ENCODE peak calls at places on chromosomes 16 and 17, in ten cellular contexts. A is spleen; P is fibroblast of pulmonary artery; H is neural progenitor cell; M is astrocyte of the spinal cord; Q is brain microvascular endothelial cell; U is lower lobe of right lung; T is choroid plexus epithelial cell; Y is AG04449; N is CD8-positive, alpha-beta T cell. V is an unnamed sample.

GRCh38 chr16:86354641-86355040 is 155.7 kb upstream of the FOXF1 start:
- DNase-seq in A (no peak), P (peak), H (no peak), M (peak), Q (peak), U (no peak), T (peak), Y (no peak), N (no peak), V (peak)

GRCh38 chr17:59634632-59635561 is 15.2 kb downstream of the CLTC start:
- DNase-seq in A (no peak), P (peak), H (no peak), M (no peak), Q (no peak), U (no peak), T (peak), Y (no peak), N (no peak), V (no peak)

GRCh38 chr16:85320677-85321385 is 208.6 kb upstream of the CIBAR2 start:
- DNase-seq in A (no peak), P (no peak), H (no peak), M (no peak), Q (no peak), U (no peak), T (no peak), Y (no peak), N (no peak), V (no peak)

GRCh38 chr16:29182501-29182900 is 197.6 kb downstream of the LAT start:
- DNase-seq in A (peak), P (no peak), H (no peak), M (no peak), Q (no peak), U (no peak), T (no peak), Y (no peak), N (no peak), V (no peak)

GRCh38 chr16:68436581-68436980 is 11.7 kb downstream of the SMPD3 start:
- DNase-seq in A (no peak), P (no peak), H (peak), M (no peak), Q (no peak), U (no peak), T (no peak), Y (no peak), N (no peak), V (no peak)

GRCh38 chr17:33935822-33936221 is 319.3 kb upstream of the CCL2 start:
- DNase-seq in A (no peak), P (no peak), H (no peak), M (no peak), Q (no peak), U (no peak), T (no peak), Y (no peak), N (no peak), V (no peak)

GRCh38 chr16:3520398-3520797 is 19.6 kb downstream of the CLUAP1 start:
- DNase-seq in A (no peak), P (no peak), H (no peak), M (peak), Q (no peak), U (no peak), T (peak), Y (peak), N (no peak), V (peak)

GRCh38 chr17:31654936-31655335 is 204.1 kb downstream of the COPRS start:
- DNase-seq in A (peak), P (no peak), H (no peak), M (no peak), Q (no peak), U (no peak), T (no peak), Y (no peak), N (peak), V (no peak)

GRCh38 chr17:75109047-75109406 is 742 bp upstream of the ARMC7 start:
- DNase-seq in A (no peak), P (no peak), H (peak), M (no peak), Q (no peak), U (no peak), T (no peak), Y (no peak), N (no peak), V (no peak)

GRCh38 chr17:74513987-74514631 is 17.2 kb downstream of the CD300LB start:
- DNase-seq in A (no peak), P (peak), H (peak), M (peak), Q (peak), U (no peak), T (peak), Y (no peak), N (peak), V (peak)

GRCh38 chr16:27226976-27227705 is 23.8 kb downstream of the KDM8 start:
- DNase-seq in A (peak), P (no peak), H (no peak), M (no peak), Q (no peak), U (peak), T (no peak), Y (no peak), N (no peak), V (no peak)

GRCh38 chr17:68290268-68290954 is 516 bp downstream of the SLC16A6 start:
- DNase-seq in A (peak), P (no peak), H (peak), M (no peak), Q (no peak), U (peak), T (peak), Y (no peak), N (peak), V (no peak)

GRCh38 chr17:44971776-44972483 is 3.8 kb upstream of the C1QL1 start:
- DNase-seq in A (no peak), P (no peak), H (no peak), M (peak), Q (peak), U (no peak), T (peak), Y (peak), N (peak), V (peak)

GRCh38 chr17:64773836-64774761 is 112.0 kb upstream of the SMURF2 start:
- DNase-seq in A (no peak), P (peak), H (peak), M (peak), Q (peak), U (peak), T (peak), Y (no peak), N (no peak), V (peak)

GRCh38 chr17:69265873-69266272 is 37.2 kb upstream of the ABCA10 start:
- DNase-seq in A (no peak), P (no peak), H (no peak), M (no peak), Q (no peak), U (no peak), T (no peak), Y (no peak), N (no peak), V (no peak)

GRCh38 chr16:10959161-10959560 is 14.8 kb downstream of the CLEC16A start:
- DNase-seq in A (no peak), P (no peak), H (no peak), M (no peak), Q (no peak), U (no peak), T (no peak), Y (no peak), N (no peak), V (no peak)

GRCh38 chr17:50173335-50173941 is 7.6 kb downstream of the SGCA start:
- DNase-seq in A (no peak), P (peak), H (peak), M (peak), Q (peak), U (no peak), T (peak), Y (no peak), N (no peak), V (peak)

GRCh38 chr17:30942311-30943079 is 20.8 kb downstream of the ADAP2 start:
- DNase-seq in A (no peak), P (no peak), H (no peak), M (no peak), Q (no peak), U (no peak), T (no peak), Y (no peak), N (no peak), V (no peak)

GRCh38 chr17:60426596-60426995 is 4.3 kb downstream of the CHCT1 start:
- DNase-seq in A (no peak), P (no peak), H (no peak), M (no peak), Q (no peak), U (no peak), T (no peak), Y (no peak), N (no peak), V (no peak)

GRCh38 chr16:82507271-82507670 is 119.5 kb upstream of the CDH13 start:
- DNase-seq in A (no peak), P (no peak), H (no peak), M (no peak), Q (no peak), U (no peak), T (no peak), Y (no peak), N (no peak), V (no peak)

GRCh38 chr17:74521701-74522201 is 9.5 kb downstream of the CD300LB start:
- DNase-seq in A (peak), P (no peak), H (no peak), M (no peak), Q (no peak), U (no peak), T (no peak), Y (no peak), N (no peak), V (no peak)

GRCh38 chr16:4769306-4769638 is 2.3 kb upstream of the ZNF500 start:
- DNase-seq in A (no peak), P (no peak), H (no peak), M (no peak), Q (no peak), U (no peak), T (no peak), Y (no peak), N (no peak), V (no peak)
- H3K4me3 ChIP-seq in A (peak), P (peak), H (peak), M (no peak), Q (no peak), U (peak), T (no peak), Y (no peak), N (no peak), V (no peak)

GRCh38 chr17:61486135-61487120 is 34.2 kb downstream of the TBX4 start:
- DNase-seq in A (peak), P (no peak), H (peak), M (no peak), Q (no peak), U (no peak), T (peak), Y (no peak), N (no peak), V (no peak)
- TF ChIP-seq CTCF in A (no peak), P (no peak), H (peak), M (no peak), Q (no peak), U (no peak), T (peak), Y (no peak), N (no peak), V (no peak)

DNA sequence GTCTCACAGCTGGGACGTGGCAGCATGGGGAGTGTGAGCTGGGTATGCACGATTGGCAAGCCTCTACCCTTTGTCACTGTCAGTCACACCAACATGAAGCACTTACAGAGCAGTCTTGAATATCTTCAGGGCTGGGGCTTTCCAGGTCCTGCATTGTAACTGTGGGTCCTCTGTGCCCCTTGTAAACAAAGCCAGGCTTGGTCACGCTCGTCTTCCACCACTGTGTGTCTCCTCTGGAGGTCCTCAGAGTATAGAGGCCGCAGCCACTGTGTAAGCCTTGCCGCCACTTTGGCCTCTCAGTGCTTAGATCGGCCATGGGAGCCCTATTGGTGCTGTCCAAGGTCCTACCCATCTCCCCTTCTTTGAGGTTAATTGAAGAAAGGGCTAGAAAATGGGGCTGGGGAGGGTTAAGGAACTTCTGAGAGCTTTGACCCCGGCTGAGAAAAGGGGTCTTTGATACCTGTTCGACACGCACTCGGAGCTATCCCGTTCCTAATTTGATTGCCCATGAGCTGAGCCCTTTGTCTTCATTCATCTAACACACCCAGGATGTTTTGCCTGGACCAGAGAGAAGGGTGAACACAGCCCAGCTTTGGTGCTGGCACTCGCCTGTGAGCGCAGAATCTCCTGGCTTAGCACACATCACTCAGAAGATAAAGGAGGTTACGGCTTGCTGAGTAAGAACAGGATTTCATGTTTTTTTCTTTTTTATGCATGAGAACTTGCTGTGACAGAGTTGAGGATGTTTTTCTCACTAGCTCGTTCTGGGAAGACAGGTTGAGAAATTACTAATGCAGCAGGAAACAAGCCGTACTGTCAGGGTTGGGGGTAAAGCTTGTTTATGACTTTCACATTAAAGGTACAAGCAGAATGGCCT is 267.9 kb downstream of the CPPED1 start:
- DNase-seq in A (no peak), P (peak), H (peak), M (peak), Q (peak), U (no peak), T (peak), Y (no peak), N (no peak), V (no peak)
- H3K4me3 ChIP-seq in A (no peak), P (no peak), H (no peak), M (no peak), Q (no peak), U (no peak), T (no peak), Y (no peak), N (no peak), V (no peak)

GRCh38 chr16:56608876-56609462 is 585 bp downstream of the MT2A start:
- DNase-seq in A (no peak), P (peak), H (peak), M (no peak), Q (no peak), U (no peak), T (no peak), Y (no peak), N (no peak), V (no peak)

GRCh38 chr16:56610609-56611111 is 2.3 kb downstream of the MT2A start:
- DNase-seq in A (no peak), P (peak), H (no peak), M (no peak), Q (peak), U (no peak), T (peak), Y (no peak), N (peak), V (peak)

GRCh38 chr16:56611281-56611833 is 3.0 kb downstream of the MT2A start:
- DNase-seq in A (peak), P (peak), H (no peak), M (peak), Q (peak), U (no peak), T (peak), Y (no peak), N (no peak), V (peak)

GRCh38 chr16:56609463-56609921 is 1.1 kb downstream of the MT2A start:
- DNase-seq in A (peak), P (peak), H (peak), M (peak), Q (peak), U (peak), T (peak), Y (peak), N (peak), V (peak)

DNA sequence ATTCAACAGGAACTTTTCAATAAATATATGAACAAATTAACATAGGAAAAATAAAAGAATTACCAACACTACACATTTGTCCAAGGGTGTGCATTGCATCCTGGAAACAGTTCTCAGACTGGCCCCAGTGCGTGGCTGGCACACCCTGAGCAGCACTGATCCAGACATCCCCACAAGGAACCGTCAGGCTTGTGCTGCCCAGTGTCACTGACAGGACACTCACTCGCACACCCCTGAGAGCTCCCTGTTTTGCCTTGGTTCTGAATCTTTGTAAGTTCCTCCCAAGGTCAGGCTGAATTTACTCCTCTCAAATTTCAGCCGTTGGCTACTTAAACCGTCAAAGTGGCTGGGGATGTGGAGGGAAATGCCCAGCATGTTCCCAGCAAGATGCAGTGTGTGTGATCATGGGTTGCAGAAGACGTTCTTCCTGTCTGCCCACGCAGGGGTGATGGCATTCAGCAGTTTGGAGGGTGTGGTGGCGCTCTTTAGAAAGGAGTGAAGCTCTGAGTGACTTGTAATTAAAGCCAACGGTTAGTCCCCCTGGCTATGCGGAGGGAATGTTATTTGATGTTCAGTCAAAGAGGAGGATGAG is 1.7 kb downstream of the MT2A start:
- DNase-seq in A (peak), P (peak), H (no peak), M (peak), Q (peak), U (peak), T (peak), Y (peak), N (peak), V (peak)
- TF ChIP-seq CTCF in A (no peak), P (no peak), H (no peak), M (no peak), Q (no peak), U (no peak), T (peak), Y (no peak), N (no peak), V (peak)

GRCh38 chr16:88534731-88535141 is 35.5 kb upstream of the ZC3H18 start:
- DNase-seq in A (peak), P (peak), H (peak), M (peak), Q (peak), U (peak), T (peak), Y (no peak), N (no peak), V (peak)
- H3K4me3 ChIP-seq in A (peak), P (peak), H (peak), M (peak), Q (peak), U (peak), T (peak), Y (peak), N (peak), V (peak)

GRCh38 chr17:83053021-83053778 is 26.2 kb upstream of the METRNL start:
- DNase-seq in A (peak), P (no peak), H (peak), M (no peak), Q (no peak), U (peak), T (peak), Y (no peak), N (no peak), V (no peak)

GRCh38 chr17:83053779-83054451 is 25.5 kb upstream of the METRNL start:
- DNase-seq in A (peak), P (no peak), H (no peak), M (no peak), Q (no peak), U (peak), T (no peak), Y (no peak), N (peak), V (no peak)

GRCh38 chr17:83050651-83051422 is 28.6 kb upstream of the METRNL start:
- DNase-seq in A (no peak), P (no peak), H (no peak), M (no peak), Q (no peak), U (no peak), T (no peak), Y (no peak), N (no peak), V (no peak)

GRCh38 chr17:83052241-83052564 is 27.2 kb upstream of the METRNL start:
- DNase-seq in A (no peak), P (no peak), H (no peak), M (no peak), Q (no peak), U (no peak), T (no peak), Y (no peak), N (no peak), V (no peak)

DNA sequence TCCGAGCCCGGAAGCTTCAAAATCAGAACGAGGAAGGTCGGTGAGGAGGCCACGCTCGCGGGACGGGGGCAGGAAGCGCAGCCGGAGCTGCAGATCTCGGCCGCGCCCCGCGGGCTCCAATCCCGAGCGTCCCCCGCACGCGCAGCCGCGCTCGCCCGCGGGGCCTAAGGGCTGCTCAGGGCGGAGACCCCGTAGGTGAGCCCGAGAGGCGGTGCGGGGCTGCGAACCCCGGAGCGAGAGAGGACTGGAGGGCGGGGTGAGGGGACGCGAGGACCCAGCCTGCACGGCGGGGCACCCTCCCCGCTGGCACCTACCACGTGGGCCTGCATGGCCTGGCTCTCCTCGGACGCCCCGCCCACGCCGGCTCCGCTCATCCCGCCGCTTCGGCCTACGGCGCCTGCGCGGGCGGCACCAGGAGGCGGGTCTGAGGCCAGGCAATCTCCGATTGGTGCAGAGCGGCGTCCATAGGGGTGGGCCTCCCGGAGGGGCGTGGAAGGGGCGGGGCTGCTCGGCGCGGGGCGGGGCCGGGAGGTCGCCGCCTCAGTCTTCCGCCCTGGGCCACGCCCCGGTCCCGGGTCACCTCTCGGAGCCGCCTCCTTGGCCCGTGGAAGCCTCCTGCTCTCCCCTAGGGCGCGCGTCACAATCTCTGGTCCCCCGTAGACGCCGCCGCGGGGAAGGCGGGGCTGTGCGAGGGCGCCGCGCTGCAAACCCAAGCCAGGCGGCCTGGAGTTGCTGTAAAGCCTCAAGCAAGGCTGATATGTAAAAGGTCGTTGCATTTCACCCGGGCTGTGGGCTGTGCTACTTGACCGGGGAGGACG is 27.8 kb upstream of the METRNL start:
- DNase-seq in A (peak), P (peak), H (peak), M (peak), Q (peak), U (peak), T (peak), Y (peak), N (peak), V (peak)
- TF ChIP-seq CTCF in A (no peak), P (no peak), H (no peak), M (no peak), Q (no peak), U (no peak), T (no peak), Y (no peak), N (no peak), V (no peak)

V was measured in AG10803.